ENCODE peak calls at places on chromosomes 13 and 19, in eight cellular contexts. One of them, this sample, is unnamed.

GRCh38 chr19:12899891-12900518 is 9.0 kb downstream of the GCDH start:
- DNase-seq in PC-9: no peak
- DNase-seq in H1: no peak
- DNase-seq in fibroblast of the aortic adventitia: no peak
- DNase-seq in tibial nerve: no peak
- DNase-seq in lower leg skin: no peak
- DNase-seq in mucosa of descending colon: no peak
- DNase-seq in fibroblast of lung: no peak
- DNase-seq in this sample: no peak

GRCh38 chr19:33390120-33390907 is 16.8 kb downstream of the CEBPG start:
- DNase-seq in tibial nerve: peak; percentile 51
- DNase-seq in mucosa of descending colon: peak; percentile 64
- DNase-seq in H1: no peak
- DNase-seq in PC-9: no peak
- DNase-seq in fibroblast of the aortic adventitia: peak; percentile 87
- DNase-seq in lower leg skin: peak; percentile 95
- DNase-seq in fibroblast of lung: peak; percentile 29
- DNase-seq in this sample: peak; percentile 75

GRCh38 chr13:40653558-40654318 is 12.7 kb downstream of the FOXO1 start:
- DNase-seq in mucosa of descending colon: no peak
- DNase-seq in lower leg skin: no peak
- DNase-seq in H1: no peak
- DNase-seq in PC-9: no peak
- DNase-seq in fibroblast of the aortic adventitia: peak; percentile 45
- DNase-seq in tibial nerve: no peak
- DNase-seq in fibroblast of lung: peak; percentile 70
- DNase-seq in this sample: no peak

GRCh38 chr19:35279985-35280821 is 2.1 kb upstream of the HAMP start:
- DNase-seq in PC-9: no peak
- DNase-seq in lower leg skin: no peak
- DNase-seq in tibial nerve: no peak
- DNase-seq in fibroblast of lung: no peak
- DNase-seq in H1: no peak
- DNase-seq in fibroblast of the aortic adventitia: no peak
- DNase-seq in mucosa of descending colon: no peak
- DNase-seq in this sample: no peak

GRCh38 chr19:1856698-1857603 is 6.4 kb downstream of the KLF16 start:
- DNase-seq in PC-9: no peak
- DNase-seq in fibroblast of the aortic adventitia: peak; percentile 66
- DNase-seq in lower leg skin: peak; percentile 97
- DNase-seq in tibial nerve: peak; percentile 52
- DNase-seq in mucosa of descending colon: peak; percentile 96
- DNase-seq in fibroblast of lung: peak; percentile 74
- DNase-seq in H1: no peak
- DNase-seq in this sample: peak; percentile 92

GRCh38 chr13:99124695-99125334 is 75.8 kb upstream of the UBAC2 start:
- DNase-seq in H1: no peak
- DNase-seq in tibial nerve: no peak
- DNase-seq in PC-9: peak; percentile 74
- DNase-seq in fibroblast of lung: peak; percentile 79
- DNase-seq in mucosa of descending colon: no peak
- DNase-seq in fibroblast of the aortic adventitia: peak; percentile 53
- DNase-seq in lower leg skin: no peak
- DNase-seq in this sample: no peak

GRCh38 chr19:48812094-48812929 is 1.5 kb upstream of the BCAT2 start:
- DNase-seq in mucosa of descending colon: peak; percentile 93
- DNase-seq in fibroblast of lung: peak; percentile 70
- DNase-seq in PC-9: peak; percentile 70
- DNase-seq in H1: no peak
- DNase-seq in lower leg skin: peak; percentile 98
- DNase-seq in fibroblast of the aortic adventitia: peak; percentile 60
- DNase-seq in tibial nerve: peak; percentile 90
- DNase-seq in this sample: peak; percentile 96

GRCh38 chr13:49625392-49626137 is 2.7 kb upstream of the ARL11 start:
- DNase-seq in fibroblast of lung: no peak
- DNase-seq in PC-9: peak; percentile 70
- DNase-seq in fibroblast of the aortic adventitia: no peak
- DNase-seq in tibial nerve: peak; percentile 28
- DNase-seq in mucosa of descending colon: peak; percentile 77
- DNase-seq in lower leg skin: peak; percentile 88
- DNase-seq in H1: no peak
- DNase-seq in this sample: peak; percentile 85

GRCh38 chr13:30088312-30088855 is 219.0 kb downstream of the KATNAL1 start:
- DNase-seq in fibroblast of the aortic adventitia: no peak
- DNase-seq in H1: no peak
- DNase-seq in lower leg skin: no peak
- DNase-seq in tibial nerve: no peak
- DNase-seq in mucosa of descending colon: no peak
- DNase-seq in PC-9: no peak
- DNase-seq in fibroblast of lung: peak; percentile 43
- DNase-seq in this sample: no peak

GRCh38 chr19:3060852-3061182 is 1.5 kb downstream of the TLE5 start:
- DNase-seq in lower leg skin: no peak
- DNase-seq in mucosa of descending colon: no peak
- DNase-seq in H1: no peak
- DNase-seq in fibroblast of lung: no peak
- DNase-seq in fibroblast of the aortic adventitia: no peak
- DNase-seq in PC-9: no peak
- DNase-seq in tibial nerve: no peak
- DNase-seq in this sample: no peak

GRCh38 chr13:28220166-28220565 is 81.8 kb downstream of the PAN3 start:
- DNase-seq in H1: no peak
- DNase-seq in lower leg skin: no peak
- DNase-seq in mucosa of descending colon: no peak
- DNase-seq in tibial nerve: no peak
- DNase-seq in PC-9: no peak
- DNase-seq in fibroblast of lung: peak; percentile 26
- DNase-seq in fibroblast of the aortic adventitia: peak; percentile 43
- DNase-seq in this sample: no peak

GRCh38 chr19:21921691-21922180 is 85.8 kb upstream of the ZNF43 start:
- DNase-seq in fibroblast of the aortic adventitia: no peak
- DNase-seq in PC-9: no peak
- DNase-seq in H1: no peak
- DNase-seq in lower leg skin: no peak
- DNase-seq in fibroblast of lung: no peak
- DNase-seq in tibial nerve: no peak
- DNase-seq in mucosa of descending colon: no peak
- DNase-seq in this sample: no peak

GRCh38 chr13:30371649-30372265 is 50.5 kb upstream of the UBE2L5 start:
- DNase-seq in fibroblast of lung: peak; percentile 72
- DNase-seq in fibroblast of the aortic adventitia: peak; percentile 56
- DNase-seq in tibial nerve: no peak
- DNase-seq in PC-9: peak; percentile 82
- DNase-seq in mucosa of descending colon: peak; percentile 51
- DNase-seq in H1: no peak
- DNase-seq in lower leg skin: peak; percentile 70
- DNase-seq in this sample: no peak

GRCh38 chr13:106762711-106763110 is 194.8 kb upstream of the ARGLU1 start:
- DNase-seq in mucosa of descending colon: no peak
- DNase-seq in fibroblast of lung: no peak
- DNase-seq in H1: no peak
- DNase-seq in tibial nerve: no peak
- DNase-seq in PC-9: no peak
- DNase-seq in lower leg skin: no peak
- DNase-seq in fibroblast of the aortic adventitia: no peak
- DNase-seq in this sample: no peak

GRCh38 chr19:15759962-15760565 is 22.3 kb downstream of the OR10H3 start:
- DNase-seq in lower leg skin: no peak
- DNase-seq in fibroblast of the aortic adventitia: no peak
- DNase-seq in H1: no peak
- DNase-seq in mucosa of descending colon: peak; percentile 45
- DNase-seq in PC-9: no peak
- DNase-seq in tibial nerve: no peak
- DNase-seq in fibroblast of lung: no peak
- DNase-seq in this sample: no peak
- TF ChIP-seq CTCF in lower leg skin: no peak
- TF ChIP-seq CTCF in fibroblast of the aortic adventitia: no peak
- TF ChIP-seq CTCF in H1: no peak
- TF ChIP-seq CTCF in mucosa of descending colon: peak; percentile 19
- TF ChIP-seq CTCF in PC-9: peak; percentile 65
- TF ChIP-seq CTCF in tibial nerve: no peak
- TF ChIP-seq CTCF in fibroblast of lung: no peak
- TF ChIP-seq CTCF in this sample: no peak

GRCh38 chr19:28726533-28726932 is 486.4 kb downstream of the UQCRFS1 start:
- DNase-seq in fibroblast of lung: no peak
- DNase-seq in fibroblast of the aortic adventitia: no peak
- DNase-seq in H1: no peak
- DNase-seq in lower leg skin: no peak
- DNase-seq in PC-9: no peak
- DNase-seq in mucosa of descending colon: no peak
- DNase-seq in tibial nerve: no peak
- DNase-seq in this sample: no peak

GRCh38 chr19:28731113-28731512 is 481.8 kb downstream of the UQCRFS1 start:
- DNase-seq in H1: no peak
- DNase-seq in mucosa of descending colon: no peak
- DNase-seq in lower leg skin: no peak
- DNase-seq in tibial nerve: no peak
- DNase-seq in PC-9: no peak
- DNase-seq in fibroblast of the aortic adventitia: no peak
- DNase-seq in fibroblast of lung: no peak
- DNase-seq in this sample: no peak

GRCh38 chr19:28727835-28728159 is 485.2 kb downstream of the UQCRFS1 start:
- DNase-seq in tibial nerve: no peak
- DNase-seq in fibroblast of lung: no peak
- DNase-seq in H1: no peak
- DNase-seq in lower leg skin: no peak
- DNase-seq in mucosa of descending colon: no peak
- DNase-seq in PC-9: no peak
- DNase-seq in fibroblast of the aortic adventitia: no peak
- DNase-seq in this sample: no peak

GRCh38 chr19:28731577-28731976 is 481.4 kb downstream of the UQCRFS1 start:
- DNase-seq in PC-9: no peak
- DNase-seq in tibial nerve: no peak
- DNase-seq in mucosa of descending colon: no peak
- DNase-seq in fibroblast of the aortic adventitia: no peak
- DNase-seq in H1: no peak
- DNase-seq in lower leg skin: no peak
- DNase-seq in fibroblast of lung: no peak
- DNase-seq in this sample: no peak

GRCh38 chr19:28727133-28727834 is 485.7 kb downstream of the UQCRFS1 start:
- DNase-seq in tibial nerve: no peak
- DNase-seq in PC-9: no peak
- DNase-seq in mucosa of descending colon: no peak
- DNase-seq in fibroblast of lung: peak; percentile 32
- DNase-seq in lower leg skin: no peak
- DNase-seq in fibroblast of the aortic adventitia: peak; percentile 22
- DNase-seq in H1: peak; percentile 43
- DNase-seq in this sample: peak; percentile 65
- TF ChIP-seq CTCF in tibial nerve: no peak
- TF ChIP-seq CTCF in PC-9: no peak
- TF ChIP-seq CTCF in mucosa of descending colon: no peak
- TF ChIP-seq CTCF in fibroblast of lung: peak; percentile 27
- TF ChIP-seq CTCF in lower leg skin: no peak
- TF ChIP-seq CTCF in fibroblast of the aortic adventitia: peak; percentile 39
- TF ChIP-seq CTCF in H1: peak; percentile 60
- TF ChIP-seq CTCF in this sample: no peak

GRCh38 chr19:38024991-38025716 is 118.1 kb downstream of the SIPA1L3 start:
- DNase-seq in mucosa of descending colon: no peak
- DNase-seq in tibial nerve: no peak
- DNase-seq in fibroblast of lung: no peak
- DNase-seq in fibroblast of the aortic adventitia: no peak
- DNase-seq in PC-9: no peak
- DNase-seq in lower leg skin: no peak
- DNase-seq in H1: no peak
- DNase-seq in this sample: no peak
- TF ChIP-seq CTCF in mucosa of descending colon: no peak
- TF ChIP-seq CTCF in tibial nerve: no peak
- TF ChIP-seq CTCF in fibroblast of lung: no peak
- TF ChIP-seq CTCF in fibroblast of the aortic adventitia: no peak
- TF ChIP-seq CTCF in PC-9: no peak
- TF ChIP-seq CTCF in lower leg skin: no peak
- TF ChIP-seq CTCF in H1: no peak
- TF ChIP-seq CTCF in this sample: no peak

DNA sequence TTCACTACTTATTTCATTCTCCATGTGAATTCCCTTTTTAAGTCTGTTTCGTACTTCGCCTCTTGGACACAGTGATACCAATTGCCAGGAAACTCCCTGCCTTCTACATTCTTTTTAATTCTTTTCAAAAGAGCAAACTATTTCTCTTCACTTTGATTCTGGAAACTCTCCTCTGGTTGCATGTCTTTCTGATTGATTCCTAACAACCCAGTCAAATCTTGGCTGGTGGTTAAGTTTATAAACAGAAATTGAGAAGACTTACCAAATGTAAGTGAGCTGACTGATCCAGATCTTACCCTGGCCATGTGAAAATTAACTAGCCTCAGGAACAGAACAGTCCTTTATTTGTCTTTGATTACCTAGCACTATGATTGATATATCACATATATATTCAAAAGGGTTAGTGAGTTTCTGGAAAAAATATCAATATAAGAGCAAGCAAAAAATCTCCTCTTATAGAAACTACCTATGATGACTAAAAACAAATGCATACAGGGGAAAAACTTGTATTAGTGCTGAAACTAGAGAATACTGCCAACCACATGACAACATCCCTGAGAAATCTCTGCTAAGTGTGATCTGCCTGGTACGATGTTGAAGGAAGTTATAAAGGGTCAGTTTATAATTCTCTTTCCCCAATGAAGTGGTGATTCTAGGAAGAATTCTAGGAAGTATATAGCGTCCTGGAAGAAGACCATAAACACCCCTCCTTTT is 152.6 kb upstream of the HTR2A start:
- DNase-seq in PC-9: no peak
- DNase-seq in fibroblast of lung: no peak
- DNase-seq in fibroblast of the aortic adventitia: no peak
- DNase-seq in mucosa of descending colon: no peak
- DNase-seq in H1: no peak
- DNase-seq in tibial nerve: no peak
- DNase-seq in lower leg skin: no peak
- DNase-seq in this sample: no peak
- TF ChIP-seq CTCF in PC-9: no peak
- TF ChIP-seq CTCF in fibroblast of lung: no peak
- TF ChIP-seq CTCF in fibroblast of the aortic adventitia: no peak
- TF ChIP-seq CTCF in mucosa of descending colon: no peak
- TF ChIP-seq CTCF in H1: no peak
- TF ChIP-seq CTCF in tibial nerve: no peak
- TF ChIP-seq CTCF in lower leg skin: no peak
- TF ChIP-seq CTCF in this sample: no peak

GRCh38 chr13:100721885-100722512 is 47.4 kb upstream of the TMTC4 start:
- DNase-seq in PC-9: no peak
- DNase-seq in tibial nerve: no peak
- DNase-seq in fibroblast of the aortic adventitia: peak; percentile 73
- DNase-seq in H1: no peak
- DNase-seq in fibroblast of lung: peak; percentile 32
- DNase-seq in mucosa of descending colon: no peak
- DNase-seq in lower leg skin: no peak
- DNase-seq in this sample: no peak
- TF ChIP-seq CTCF in PC-9: peak; percentile 84
- TF ChIP-seq CTCF in tibial nerve: peak; percentile 13
- TF ChIP-seq CTCF in fibroblast of the aortic adventitia: peak; percentile 78
- TF ChIP-seq CTCF in H1: peak; percentile 80
- TF ChIP-seq CTCF in fibroblast of lung: peak; percentile 80
- TF ChIP-seq CTCF in mucosa of descending colon: peak; percentile 25
- TF ChIP-seq CTCF in lower leg skin: no peak
- TF ChIP-seq CTCF in this sample: peak; percentile 75